ENCODE peak calls at places on chromosomes 16 and 17, in seven cellular contexts. D, B, S, M, T, P and G are unnamed samples. For H3K27me3 and H3K36me3, the result is how much of the 10 kb centered on the place peaks cover.

GRCh38 chr17:9177212-9177611 is 155.9 kb downstream of the NTN1 start:
- DNase-seq in B (no peak), M (no peak), P (no peak), D (no peak), S (no peak), T (no peak), G (no peak)

GRCh38 chr17:80832266-80832676 is 159.4 kb upstream of the CHMP6 start:
- DNase-seq in S (no peak), D (peak), T (no peak), B (peak), M (no peak), P (peak), G (peak)

GRCh38 chr17:50101346-50102163 is 6.4 kb downstream of the PDK2 start:
- DNase-seq in B (no peak), T (no peak), P (peak), S (no peak), D (no peak), M (peak), G (no peak)

GRCh38 chr17:82693168-82693867 is 5.2 kb downstream of the RAB40B start:
- DNase-seq in T (no peak), M (peak), S (no peak), D (no peak), B (no peak), P (no peak), G (no peak)

GRCh38 chr16:17404903-17405691 is 65.7 kb downstream of the XYLT1 start:
- DNase-seq in T (no peak), D (no peak), P (no peak), M (peak), B (no peak), S (no peak), G (no peak)

GRCh38 chr17:34377078-34377823 is 14.2 kb upstream of the CCL1 start:
- DNase-seq in M (no peak), T (no peak), S (no peak), P (no peak), B (no peak), D (no peak), G (no peak)

GRCh38 chr17:63963123-63963522 is 9.6 kb downstream of the SCN4A start:
- DNase-seq in S (no peak), P (no peak), D (no peak), B (no peak), T (no peak), M (no peak), G (no peak)

GRCh38 chr17:37527249-37527851 is 37.7 kb downstream of the DUSP14 start:
- DNase-seq in D (peak), M (no peak), B (peak), T (no peak), P (peak), S (no peak), G (peak)

GRCh38 chr16:50557046-50557445 is 8.8 kb downstream of the NKD1 start:
- DNase-seq in M (no peak), T (no peak), D (no peak), S (no peak), B (no peak), P (no peak), G (no peak)

GRCh38 chr16:56841233-56841632 is 23.8 kb upstream of the SLC12A3 start:
- DNase-seq in T (no peak), D (no peak), S (no peak), B (no peak), M (no peak), P (no peak), G (no peak)

GRCh38 chr17:72497915-72498314 is 377.1 kb downstream of the SOX9 start:
- DNase-seq in D (no peak), P (no peak), T (no peak), S (no peak), M (no peak), B (no peak), G (no peak)

GRCh38 chr16:8852534-8852933 is 16.3 kb downstream of the CARHSP1 start:
- DNase-seq in B (no peak), M (no peak), T (no peak), D (no peak), P (no peak), S (peak), G (peak)

GRCh38 chr16:88463411-88463810 is 10.3 kb downstream of the ZFPM1 start:
- DNase-seq in T (no peak), S (no peak), P (no peak), M (no peak), B (no peak), D (no peak), G (no peak)

GRCh38 chr16:17206712-17207111 is 264.0 kb downstream of the XYLT1 start:
- DNase-seq in M (no peak), S (no peak), T (no peak), B (no peak), P (no peak), D (no peak), G (no peak)

DNA sequence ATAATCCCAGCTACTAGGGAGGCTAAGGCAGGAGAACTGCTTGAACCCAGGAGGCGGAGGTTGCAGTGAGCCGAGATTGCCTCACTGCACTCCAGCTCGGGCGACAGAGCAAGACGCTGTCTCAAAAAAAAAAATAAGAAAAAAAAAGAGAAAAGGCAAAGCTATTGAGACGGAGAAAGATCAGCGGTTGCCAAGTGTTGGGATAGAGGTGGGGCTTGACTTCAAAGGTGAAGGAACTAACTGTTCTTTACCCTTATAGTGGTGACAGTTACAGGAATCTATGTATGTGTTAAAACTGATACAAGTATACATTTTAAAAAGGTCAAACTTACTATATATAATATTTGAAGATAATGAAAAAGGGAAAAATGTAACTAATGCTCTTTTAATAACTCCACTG is 22.5 kb downstream of the AKAP10 start:
- DNase-seq in P (no peak), M (no peak), S (no peak), D (no peak), B (no peak), T (no peak), G (no peak)
- H3K27me3 ChIP-seq in P (under half), M (under half), S (under half), D (under half), B (under half), T (under half), G (under half)

GRCh38 chr17:57344261-57344660 is 87.9 kb downstream of the MSI2 start:
- DNase-seq in T (no peak), S (no peak), D (no peak), M (no peak), P (no peak), B (no peak), G (no peak)

GRCh38 chr17:57341611-57342010 is 85.3 kb downstream of the MSI2 start:
- DNase-seq in T (no peak), S (no peak), D (no peak), M (no peak), B (no peak), P (no peak), G (no peak)

GRCh38 chr17:57342141-57342540 is 85.8 kb downstream of the MSI2 start:
- DNase-seq in D (no peak), M (no peak), B (no peak), T (no peak), S (no peak), P (no peak), G (no peak)

GRCh38 chr17:57343717-57344116 is 87.4 kb downstream of the MSI2 start:
- DNase-seq in B (no peak), S (no peak), M (no peak), D (no peak), P (no peak), T (no peak), G (no peak)

DNA sequence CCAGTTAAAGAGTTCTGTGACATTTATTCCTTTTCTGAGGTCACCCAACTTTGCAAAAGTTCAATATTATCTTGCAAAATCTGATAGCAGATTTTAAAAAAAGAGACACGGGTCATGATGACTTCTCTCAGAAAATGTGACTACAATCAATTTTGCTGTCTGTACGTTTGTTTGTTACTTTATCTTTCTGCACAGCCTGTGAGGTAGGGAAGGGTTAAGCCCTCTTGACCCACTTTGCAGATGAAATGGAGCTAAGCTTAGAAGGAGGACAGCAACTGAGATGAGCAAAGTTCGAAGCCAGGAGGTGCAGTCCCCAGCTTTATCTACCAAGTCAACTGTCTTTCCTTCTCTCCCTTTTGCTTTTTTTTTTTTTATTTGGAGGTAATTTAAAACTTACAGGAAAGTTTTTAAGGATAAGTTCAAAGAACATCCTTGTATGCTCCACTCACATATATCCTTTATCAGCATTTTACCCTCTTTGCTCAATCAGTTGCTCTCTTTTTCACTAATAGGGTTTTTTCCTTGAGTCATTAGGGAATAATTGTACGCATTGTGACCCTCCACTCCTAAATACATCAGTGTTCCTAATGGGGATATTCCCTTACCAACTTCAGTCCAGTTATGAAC is 86.8 kb downstream of the MSI2 start:
- DNase-seq in M (no peak), P (no peak), B (no peak), T (no peak), D (no peak), S (no peak), G (no peak)
- H3K36me3 ChIP-seq in M (under half), P (under half), B (under half), T (under half), D (under half), S (under half), G (under half)

DNA sequence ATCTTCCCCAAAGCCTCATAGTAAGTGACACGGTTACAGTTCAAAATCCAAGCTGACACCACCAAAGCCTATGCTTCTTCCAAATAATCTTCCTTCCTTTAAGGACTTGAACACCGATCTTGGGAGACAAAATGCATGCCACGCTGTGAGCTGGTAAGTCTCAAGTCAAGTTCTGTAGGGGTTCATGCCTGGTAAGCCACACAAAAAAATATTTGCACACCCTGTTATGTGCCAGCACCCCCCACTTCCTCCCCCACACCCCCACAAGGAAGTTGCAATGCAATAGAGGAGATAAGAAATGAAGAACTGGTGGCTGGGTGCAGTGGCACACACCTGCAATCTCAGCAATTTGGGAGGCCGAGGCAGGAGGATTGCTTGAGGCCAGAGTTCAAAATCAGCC is 5.6 kb downstream of the NOG start:
- DNase-seq in P (no peak), S (no peak), M (no peak), T (no peak), D (no peak), B (no peak), G (no peak)
- H3K27me3 ChIP-seq in P (under half), S (under half), M (under half), T (under half), D (under half), B (under half), G (under half)

GRCh38 chr16:4678596-4678995 is 14.8 kb upstream of the NUDT16L1 start:
- DNase-seq in B (no peak), D (no peak), M (no peak), S (no peak), P (no peak), T (no peak), G (no peak)
- H3K36me3 ChIP-seq in B (under half), D (under half), M (half or more), S (half or more), P (under half), T (under half), G (under half)

GRCh38 chr17:8001976-8002645 is at the start of gene GUCY2D:
- DNase-seq in B (no peak), D (no peak), P (no peak), M (no peak), T (no peak), S (peak), G (no peak)
- H3K27me3 ChIP-seq in B (under half), D (under half), P (half or more), M (under half), T (under half), S (under half), G (under half)

GRCh38 chr16:19882641-19883040 is 2.0 kb downstream of the GPRC5B start:
- DNase-seq in S (no peak), B (no peak), D (no peak), M (no peak), P (no peak), T (no peak), G (no peak)
- H3K36me3 ChIP-seq in S (under half), B (under half), D (under half), M (under half), P (under half), T (under half), G (under half)

GRCh38 chr17:21463204-21463661 is 87.1 kb downstream of the KCNJ12 start:
- DNase-seq in B (no peak), T (no peak), D (no peak), M (no peak), S (peak), P (no peak), G (no peak)

GRCh38 chr17:21464611-21465021 is 88.5 kb downstream of the KCNJ12 start:
- DNase-seq in P (no peak), M (no peak), B (no peak), D (no peak), T (no peak), S (no peak), G (no peak)

GRCh38 chr17:21460358-21460757 is 84.2 kb downstream of the KCNJ12 start:
- DNase-seq in M (no peak), B (peak), D (no peak), S (no peak), P (no peak), T (no peak), G (no peak)

GRCh38 chr17:21463779-21464407 is 87.7 kb downstream of the KCNJ12 start:
- DNase-seq in T (no peak), B (no peak), D (peak), M (no peak), S (no peak), P (peak), G (no peak)

GRCh38 chr17:21462259-21462658 is 86.1 kb downstream of the KCNJ12 start:
- DNase-seq in P (no peak), T (no peak), S (no peak), B (no peak), D (no peak), M (no peak), G (no peak)
- H3K27me3 ChIP-seq in P (under half), T (under half), S (under half), B (under half), D (under half), M (under half), G (under half)

DNA sequence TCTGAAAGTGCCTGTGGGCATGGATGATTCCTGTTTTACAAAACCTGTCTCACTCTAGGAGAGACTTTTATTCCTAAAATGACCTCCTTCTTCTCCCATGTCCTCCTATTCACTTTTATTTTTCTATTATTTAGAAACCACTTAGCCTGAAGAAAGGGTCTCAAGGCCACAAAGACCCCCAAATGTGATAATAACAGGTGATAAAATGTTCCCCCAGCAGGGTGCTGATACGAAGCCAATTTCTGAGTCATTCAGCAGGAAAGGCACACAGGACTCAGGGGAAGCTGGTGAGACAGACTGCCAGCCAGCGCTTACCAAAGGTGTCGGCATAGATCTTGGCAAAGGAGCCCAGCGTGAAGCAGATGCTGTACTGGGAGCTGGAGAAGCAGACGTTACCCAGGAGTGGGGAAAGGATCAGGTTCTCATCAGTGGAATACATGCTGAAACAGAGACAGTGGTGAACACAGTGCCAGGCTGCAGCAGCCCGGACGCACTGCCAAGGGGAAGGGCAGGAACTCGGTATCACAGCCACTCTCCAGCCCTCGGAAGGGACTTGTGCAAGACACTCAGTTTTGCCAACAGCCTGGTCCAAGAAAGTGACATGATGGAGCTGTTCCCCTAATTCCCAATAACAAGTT is 24.6 kb downstream of the HIGD1B start:
- DNase-seq in T (no peak), P (no peak), M (peak), B (no peak), D (no peak), S (no peak), G (peak)
- H3K36me3 ChIP-seq in T (under half), P (under half), M (half or more), B (half or more), D (under half), S (half or more), G (under half)

DNA sequence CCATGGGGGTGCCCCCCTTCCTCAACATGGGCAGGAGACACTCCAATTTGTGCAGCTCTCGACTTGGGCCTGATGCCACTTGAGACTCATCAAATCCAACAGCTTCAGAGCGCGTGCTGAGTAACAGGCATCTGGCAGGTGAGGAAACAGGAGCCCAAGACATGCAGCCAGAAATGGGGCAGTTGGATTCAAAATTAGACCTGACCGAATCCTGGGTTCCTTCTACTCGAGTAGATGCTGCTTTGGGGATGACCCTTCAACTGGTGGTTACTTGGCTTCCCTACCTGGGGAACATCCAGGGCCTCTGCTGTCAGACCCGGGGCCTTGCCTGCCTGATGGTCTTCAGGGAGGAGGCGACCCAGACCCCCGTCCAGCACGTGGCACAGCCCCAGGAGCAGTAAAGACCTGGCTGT is 488 bp upstream of the NTN3 start:
- DNase-seq in D (no peak), S (no peak), M (no peak), B (no peak), T (no peak), P (no peak), G (peak)
- H3K27me3 ChIP-seq in D (under half), S (half or more), M (under half), B (under half), T (under half), P (under half), G (under half)